ENCODE peak calls at places on chromosomes 16 and 17, in seven cellular contexts. One of them, this sample, is unnamed.

GRCh38 chr17:19380551-19381284 is 2.4 kb downstream of the MAPK7 start:
- DNase-seq in renal cortical epithelial cell: no peak
- DNase-seq in right cardiac atrium: no peak
- DNase-seq in ureter: no peak
- DNase-seq in osteoblast: peak
- DNase-seq in AG04450: no peak
- DNase-seq in Caco-2: no peak
- DNase-seq in this sample: no peak

GRCh38 chr17:63345598-63345997 is 100.5 kb downstream of the CYB561 start:
- DNase-seq in ureter: no peak
- DNase-seq in renal cortical epithelial cell: peak
- DNase-seq in osteoblast: peak
- DNase-seq in Caco-2: no peak
- DNase-seq in AG04450: no peak
- DNase-seq in right cardiac atrium: no peak
- DNase-seq in this sample: no peak

GRCh38 chr17:66715745-66716156 is 119.2 kb upstream of the CACNG5 start:
- DNase-seq in ureter: no peak
- DNase-seq in Caco-2: peak
- DNase-seq in right cardiac atrium: no peak
- DNase-seq in renal cortical epithelial cell: peak
- DNase-seq in AG04450: peak
- DNase-seq in osteoblast: peak
- DNase-seq in this sample: peak

GRCh38 chr17:43873815-43874214 is 26.8 kb downstream of the CD300LG start:
- DNase-seq in AG04450: no peak
- DNase-seq in ureter: no peak
- DNase-seq in osteoblast: no peak
- DNase-seq in Caco-2: no peak
- DNase-seq in renal cortical epithelial cell: no peak
- DNase-seq in right cardiac atrium: no peak
- DNase-seq in this sample: no peak

GRCh38 chr16:88057656-88058055 is 106.4 kb downstream of the BANP start:
- DNase-seq in AG04450: no peak
- DNase-seq in Caco-2: peak
- DNase-seq in osteoblast: no peak
- DNase-seq in ureter: no peak
- DNase-seq in right cardiac atrium: no peak
- DNase-seq in renal cortical epithelial cell: no peak
- DNase-seq in this sample: no peak

GRCh38 chr16:12201863-12202262 is 225.3 kb downstream of the SNX29 start:
- DNase-seq in Caco-2: no peak
- DNase-seq in AG04450: no peak
- DNase-seq in osteoblast: no peak
- DNase-seq in renal cortical epithelial cell: no peak
- DNase-seq in ureter: no peak
- DNase-seq in right cardiac atrium: no peak
- DNase-seq in this sample: no peak

GRCh38 chr16:12228607-12229499 is 252.3 kb downstream of the SNX29 start:
- DNase-seq in renal cortical epithelial cell: peak
- DNase-seq in AG04450: peak
- DNase-seq in osteoblast: peak
- DNase-seq in ureter: peak
- DNase-seq in right cardiac atrium: peak
- DNase-seq in Caco-2: peak
- DNase-seq in this sample: no peak

GRCh38 chr16:84239186-84239790 is 524 bp downstream of the KCNG4 start:
- DNase-seq in AG04450: no peak
- DNase-seq in ureter: no peak
- DNase-seq in Caco-2: no peak
- DNase-seq in renal cortical epithelial cell: no peak
- DNase-seq in right cardiac atrium: no peak
- DNase-seq in osteoblast: peak
- DNase-seq in this sample: no peak

GRCh38 chr16:49586466-49586865 is 212.9 kb downstream of the C16orf78 start:
- DNase-seq in Caco-2: peak
- DNase-seq in osteoblast: peak
- DNase-seq in ureter: no peak
- DNase-seq in AG04450: no peak
- DNase-seq in renal cortical epithelial cell: no peak
- DNase-seq in right cardiac atrium: no peak
- DNase-seq in this sample: no peak

GRCh38 chr17:56982312-56982711 is 4.4 kb downstream of the SCPEP1 start:
- DNase-seq in right cardiac atrium: no peak
- DNase-seq in AG04450: no peak
- DNase-seq in ureter: peak
- DNase-seq in osteoblast: no peak
- DNase-seq in renal cortical epithelial cell: no peak
- DNase-seq in Caco-2: no peak
- DNase-seq in this sample: no peak

GRCh38 chr16:65989861-65990260 is 376.6 kb upstream of the CDH5 start:
- DNase-seq in ureter: no peak
- DNase-seq in renal cortical epithelial cell: no peak
- DNase-seq in osteoblast: no peak
- DNase-seq in Caco-2: no peak
- DNase-seq in right cardiac atrium: no peak
- DNase-seq in AG04450: no peak
- DNase-seq in this sample: no peak

GRCh38 chr16:11499295-11500089 is 87.2 kb downstream of the LITAF start:
- DNase-seq in right cardiac atrium: no peak
- DNase-seq in ureter: no peak
- DNase-seq in AG04450: no peak
- DNase-seq in osteoblast: no peak
- DNase-seq in Caco-2: no peak
- DNase-seq in renal cortical epithelial cell: peak
- DNase-seq in this sample: no peak

GRCh38 chr16:27529962-27530361 is 19.8 kb downstream of the GTF3C1 start:
- DNase-seq in right cardiac atrium: no peak
- DNase-seq in AG04450: peak
- DNase-seq in ureter: no peak
- DNase-seq in Caco-2: no peak
- DNase-seq in osteoblast: peak
- DNase-seq in renal cortical epithelial cell: peak
- DNase-seq in this sample: peak

GRCh38 chr17:43701318-43701743 is 39.6 kb upstream of the MEOX1 start:
- DNase-seq in Caco-2: no peak
- DNase-seq in ureter: no peak
- DNase-seq in osteoblast: peak
- DNase-seq in AG04450: no peak
- DNase-seq in renal cortical epithelial cell: peak
- DNase-seq in right cardiac atrium: no peak
- DNase-seq in this sample: peak

GRCh38 chr17:56867948-56868376 is 34.0 kb downstream of the DGKE start:
- DNase-seq in osteoblast: peak
- DNase-seq in Caco-2: no peak
- DNase-seq in ureter: no peak
- DNase-seq in AG04450: peak
- DNase-seq in renal cortical epithelial cell: peak
- DNase-seq in right cardiac atrium: no peak
- DNase-seq in this sample: no peak

GRCh38 chr17:64418506-64419339 is 28.1 kb upstream of the PECAM1 start:
- DNase-seq in ureter: no peak
- DNase-seq in Caco-2: no peak
- DNase-seq in osteoblast: peak
- DNase-seq in AG04450: peak
- DNase-seq in renal cortical epithelial cell: peak
- DNase-seq in right cardiac atrium: no peak
- DNase-seq in this sample: no peak

GRCh38 chr16:66524601-66525164 is 25.2 kb downstream of the TK2 start:
- DNase-seq in right cardiac atrium: peak
- DNase-seq in osteoblast: no peak
- DNase-seq in Caco-2: no peak
- DNase-seq in ureter: no peak
- DNase-seq in renal cortical epithelial cell: no peak
- DNase-seq in AG04450: no peak
- DNase-seq in this sample: no peak

GRCh38 chr17:78492116-78492799 is 84.9 kb downstream of the DNAH17 start:
- DNase-seq in Caco-2: no peak
- DNase-seq in renal cortical epithelial cell: no peak
- DNase-seq in osteoblast: peak
- DNase-seq in right cardiac atrium: no peak
- DNase-seq in AG04450: no peak
- DNase-seq in ureter: no peak
- DNase-seq in this sample: no peak

GRCh38 chr16:88068476-88069396 is 117.5 kb downstream of the BANP start:
- DNase-seq in Caco-2: no peak
- DNase-seq in right cardiac atrium: peak
- DNase-seq in ureter: no peak
- DNase-seq in AG04450: no peak
- DNase-seq in renal cortical epithelial cell: no peak
- DNase-seq in osteoblast: no peak
- DNase-seq in this sample: no peak

GRCh38 chr16:56657555-56658430 is at the start of gene MT1F:
- DNase-seq in renal cortical epithelial cell: peak
- DNase-seq in osteoblast: no peak
- DNase-seq in ureter: peak
- DNase-seq in AG04450: no peak
- DNase-seq in right cardiac atrium: peak
- DNase-seq in Caco-2: peak
- DNase-seq in this sample: peak

This sample was measured in kidney epithelial cell.